ENCODE peak calls at places on chromosomes 4 and X, in six cellular contexts. M is pancreas, V is lower lobe of right lung, P is colonic mucosa, T is A673, E is IMR-90. S is an unnamed sample.
A peak's percentile ranks its signal among the peaks of the same experiment; 100 is the strongest.

GRCh38 chr4:156223985-156224384 is 270.3 kb upstream of the CTSO start:
- DNase-seq in P (no peak), V (no peak), E (no peak), M (no peak), T (no peak), S (no peak)

GRCh38 chr4:36243355-36244256 is 708 bp downstream of the ARAP2 start:
- DNase-seq in V (peak; percentile 74), T (peak; percentile 14), P (peak; percentile 64), M (no peak), E (peak; percentile 1), S (no peak)

GRCh38 chrX:36357855-36358254 is 438.3 kb downstream of the CFAP47 start:
- DNase-seq in V (no peak), E (no peak), M (no peak), P (no peak), T (no peak), S (no peak)

GRCh38 chr4:123114084-123114914 is 191.9 kb upstream of the NUDT6 start:
- DNase-seq in V (no peak), M (peak; percentile 47), E (no peak), P (no peak), T (no peak), S (no peak)

GRCh38 chrX:63115196-63115595 is 235.9 kb downstream of the SPIN4 start:
- DNase-seq in V (no peak), M (no peak), T (no peak), E (no peak), P (no peak), S (no peak)

GRCh38 chrX:154712781-154713391 is 38.0 kb downstream of the GAB3 start:
- DNase-seq in E (peak; percentile 73), P (no peak), T (no peak), V (no peak), M (no peak), S (peak; percentile 6)

GRCh38 chrX:70922776-70923473 is 8.0 kb downstream of the SLC7A3 start:
- DNase-seq in V (no peak), P (no peak), M (no peak), E (no peak), T (no peak), S (no peak)

GRCh38 chrX:23737413-23737812 is 5.7 kb downstream of the ACOT9 start:
- DNase-seq in V (no peak), P (no peak), M (no peak), E (peak; percentile 26), T (no peak), S (no peak)

GRCh38 chrX:1610166-1610565 is 4.7 kb upstream of the ASMT start:
- DNase-seq in V (no peak), E (no peak), M (no peak), T (no peak), P (no peak), S (no peak)

GRCh38 chr4:72701987-72702819 is 133.2 kb upstream of the ADAMTS3 start:
- DNase-seq in P (peak; percentile 25), M (no peak), T (peak; percentile 39), V (no peak), E (peak; percentile 49), S (no peak)

GRCh38 chr4:114364857-114365256 is 233.8 kb upstream of the UGT8 start:
- DNase-seq in V (no peak), P (no peak), M (no peak), T (no peak), E (peak; percentile 92), S (no peak)

GRCh38 chrX:155645180-155645579 is 32.4 kb upstream of the TMLHE start:
- DNase-seq in M (no peak), T (no peak), P (no peak), V (no peak), E (no peak), S (no peak)

GRCh38 chr4:159764343-159764952 is 661.6 kb downstream of the RAPGEF2 start:
- DNase-seq in M (no peak), T (peak; percentile 92), P (peak; percentile 19), E (no peak), V (no peak), S (no peak)

GRCh38 chr4:152778656-152779512 is 646 bp downstream of the TIGD4 start:
- DNase-seq in M (peak; percentile 66), T (peak; percentile 8), P (peak; percentile 50), V (no peak), E (peak; percentile 3), S (no peak)

GRCh38 chr4:27084685-27085356 is 224.2 kb downstream of the STIM2 start:
- DNase-seq in E (peak; percentile 2), V (peak; percentile 53), P (peak; percentile 18), T (peak; percentile 64), M (peak; percentile 65), S (no peak)

GRCh38 chr4:153234923-153235322 is 30.7 kb downstream of the TRIM2 start:
- DNase-seq in T (peak; percentile 69), M (no peak), P (no peak), V (no peak), E (peak; percentile 57), S (no peak)

GRCh38 chr4:183396187-183396738 is 48.2 kb upstream of the CDKN2AIP start:
- DNase-seq in E (peak; percentile 18), T (no peak), P (no peak), V (no peak), M (no peak), S (no peak)

GRCh38 chrX:142201113-142201512 is 4.0 kb downstream of the MAGEC2 start:
- DNase-seq in V (no peak), T (no peak), M (no peak), E (no peak), P (no peak), S (no peak)

GRCh38 chr4:37763164-37763444 is 63.4 kb upstream of the PGM2 start:
- DNase-seq in E (no peak), M (no peak), P (no peak), T (no peak), V (no peak), S (no peak)

GRCh38 chr4:144906181-144906895 is 191.7 kb downstream of the ANAPC10 start:
- DNase-seq in M (no peak), T (no peak), P (no peak), V (no peak), E (peak; percentile 29), S (no peak)

GRCh38 chr4:650951-651883 is 22.9 kb downstream of the ATP5ME start:
- DNase-seq in M (no peak), V (peak; percentile 45), P (no peak), E (no peak), T (no peak), S (no peak)

GRCh38 chr4:119016636-119017035 is 119.0 kb upstream of the MYOZ2 start:
- DNase-seq in V (no peak), P (no peak), M (no peak), T (no peak), E (peak; percentile 93), S (no peak)

GRCh38 chr4:106329027-106329618 is 12.8 kb downstream of the AIMP1 start:
- DNase-seq in V (no peak), E (peak; percentile 53), M (no peak), T (peak; percentile 59), P (no peak), S (peak; percentile 19)

GRCh38 chr4:83139514-83140156 is 25.1 kb upstream of the PLAC8 start:
- DNase-seq in T (no peak), V (no peak), P (no peak), E (no peak), M (no peak), S (no peak)

GRCh38 chr4:60216752-60217151 is 983.4 kb upstream of the ADGRL3 start:
- DNase-seq in P (no peak), E (peak; percentile 5), M (no peak), V (no peak), T (peak; percentile 0), S (no peak)

GRCh38 chr4:183823394-183823793 is 81.7 kb upstream of the STOX2 start:
- DNase-seq in P (no peak), T (no peak), M (no peak), V (no peak), E (peak; percentile 41), S (no peak)

GRCh38 chr4:56613101-56613862 is 67.8 kb downstream of the HOPX start:
- DNase-seq in T (no peak), V (no peak), P (no peak), E (peak; percentile 91), M (no peak), S (no peak)

GRCh38 chr4:56607926-56608325 is 73.2 kb downstream of the HOPX start:
- DNase-seq in T (no peak), E (no peak), M (no peak), P (no peak), V (no peak), S (no peak)

GRCh38 chr4:56611501-56611900 is 69.6 kb downstream of the HOPX start:
- DNase-seq in V (no peak), T (no peak), E (peak; percentile 36), P (no peak), M (no peak), S (no peak)

GRCh38 chr4:56606385-56606784 is 74.7 kb downstream of the HOPX start:
- DNase-seq in V (no peak), T (no peak), E (no peak), M (no peak), P (no peak), S (no peak)

GRCh38 chr4:56612282-56612681 is 68.8 kb downstream of the HOPX start:
- DNase-seq in T (no peak), E (no peak), V (no peak), P (no peak), M (no peak), S (no peak)
- H3K4me3 ChIP-seq in T (no peak overlapping the region), E (no peak overlapping the region), V (no peak overlapping the region), P (no peak overlapping the region), M (no peak overlapping the region), S (no peak overlapping the region)

GRCh38 chr4:19213388-19213787 is 1038.3 kb upstream of the SLIT2 start:
- DNase-seq in V (no peak), E (peak; percentile 54), M (no peak), T (peak; percentile 21), P (no peak), S (no peak)

GRCh38 chr4:19214591-19214990 is 1037.1 kb upstream of the SLIT2 start:
- DNase-seq in V (no peak), E (peak; percentile 10), M (no peak), T (no peak), P (no peak), S (no peak)

DNA sequence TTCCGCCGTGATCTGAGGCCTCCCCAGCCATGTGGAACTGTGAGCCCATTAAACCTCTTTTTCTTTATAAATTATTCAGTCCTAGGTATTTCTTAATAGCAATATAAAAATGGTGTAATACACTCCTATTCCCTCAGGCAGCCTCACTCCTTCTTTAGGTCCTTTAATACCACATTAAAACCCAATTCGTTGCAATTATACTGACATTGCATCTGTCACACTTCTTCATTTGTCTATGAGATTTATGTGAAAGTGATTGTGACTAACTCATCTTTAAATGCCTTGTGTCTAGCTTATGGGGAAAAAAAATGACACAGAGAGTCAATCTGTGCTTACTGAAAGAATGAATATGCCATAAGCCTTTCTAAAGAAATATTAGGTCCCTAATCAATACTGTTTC is 1035.2 kb upstream of the SLIT2 start:
- DNase-seq in T (no peak), P (no peak), M (no peak), E (no peak), V (no peak), S (no peak)
- H3K9me3 ChIP-seq in T (no peaks in the 10 kb centered on the region), P (no peaks in the 10 kb centered on the region), M (no peaks in the 10 kb centered on the region), E (no peaks in the 10 kb centered on the region), V (no peaks in the 10 kb centered on the region), S (no peaks in the 10 kb centered on the region)

GRCh38 chr4:129094347-129094746 is 1.0 kb upstream of the SCLT1 start:
- DNase-seq in V (no peak), M (no peak), P (no peak), T (no peak), E (no peak), S (no peak)
- H3K4me3 ChIP-seq in V (peak overlapping the region; percentile 70), M (no peak overlapping the region), P (no peak overlapping the region), T (peak overlapping the region; percentile 73), E (no peak overlapping the region), S (no peak overlapping the region)

GRCh38 chr4:129063640-129064039 is 29.7 kb downstream of the SCLT1 start:
- DNase-seq in V (no peak), T (no peak), M (no peak), E (no peak), P (no peak), S (no peak)
- H3K9me3 ChIP-seq in V (peaks cover 51% of the 10 kb centered on the region), T (peaks cover 47% of the 10 kb centered on the region), M (no peaks in the 10 kb centered on the region), E (peaks cover 24% of the 10 kb centered on the region), P (no peaks in the 10 kb centered on the region), S (peaks cover 48% of the 10 kb centered on the region)